ENCODE peak calls at places on chromosomes 16 and 17, in nine cellular contexts. One of them, this sample, is unnamed.

GRCh38 chr17:71184716-71185115 is 936.1 kb upstream of the SOX9 start:
- DNase-seq in tibial nerve: no peak
- DNase-seq in heart left ventricle: peak; percentile 36
- DNase-seq in naive thymus-derived CD4-positive, alpha-beta T cell: no peak
- DNase-seq in transverse colon: no peak
- DNase-seq in mesendoderm: no peak
- DNase-seq in uterus: no peak
- DNase-seq in heart right ventricle: no peak
- DNase-seq in GM12878: no peak
- DNase-seq in this sample: no peak

GRCh38 chr17:63120406-63120805 is 154.4 kb downstream of the TANC2 start:
- DNase-seq in tibial nerve: no peak
- DNase-seq in heart left ventricle: no peak
- DNase-seq in naive thymus-derived CD4-positive, alpha-beta T cell: no peak
- DNase-seq in transverse colon: no peak
- DNase-seq in mesendoderm: peak; percentile 12
- DNase-seq in uterus: no peak
- DNase-seq in heart right ventricle: no peak
- DNase-seq in GM12878: no peak
- DNase-seq in this sample: peak; percentile 20

GRCh38 chr17:4304417-4305027 is 40.7 kb upstream of the ANKFY1 start:
- DNase-seq in tibial nerve: no peak
- DNase-seq in heart left ventricle: peak; percentile 32
- DNase-seq in naive thymus-derived CD4-positive, alpha-beta T cell: peak; percentile 53
- DNase-seq in transverse colon: peak; percentile 46
- DNase-seq in mesendoderm: peak; percentile 52
- DNase-seq in uterus: peak; percentile 24
- DNase-seq in heart right ventricle: no peak
- DNase-seq in GM12878: no peak
- DNase-seq in this sample: peak; percentile 57

GRCh38 chr17:20073056-20073979 is 64.2 kb downstream of the SPECC1 start:
- DNase-seq in tibial nerve: peak; percentile 53
- DNase-seq in heart left ventricle: peak; percentile 78
- DNase-seq in naive thymus-derived CD4-positive, alpha-beta T cell: peak; percentile 25
- DNase-seq in transverse colon: peak; percentile 38
- DNase-seq in mesendoderm: no peak
- DNase-seq in uterus: peak; percentile 41
- DNase-seq in heart right ventricle: peak; percentile 64
- DNase-seq in GM12878: no peak
- DNase-seq in this sample: no peak

GRCh38 chr17:3656353-3656752 is 12.0 kb downstream of the TAX1BP3 start:
- DNase-seq in tibial nerve: no peak
- DNase-seq in heart left ventricle: no peak
- DNase-seq in naive thymus-derived CD4-positive, alpha-beta T cell: no peak
- DNase-seq in transverse colon: no peak
- DNase-seq in mesendoderm: no peak
- DNase-seq in uterus: no peak
- DNase-seq in heart right ventricle: no peak
- DNase-seq in GM12878: no peak
- DNase-seq in this sample: no peak

GRCh38 chr17:39014044-39014794 is 47.0 kb upstream of the FBXO47 start:
- DNase-seq in tibial nerve: no peak
- DNase-seq in heart left ventricle: no peak
- DNase-seq in naive thymus-derived CD4-positive, alpha-beta T cell: no peak
- DNase-seq in transverse colon: no peak
- DNase-seq in mesendoderm: peak; percentile 44
- DNase-seq in uterus: peak; percentile 31
- DNase-seq in heart right ventricle: no peak
- DNase-seq in GM12878: no peak
- DNase-seq in this sample: no peak

GRCh38 chr17:69418535-69418934 is 4.0 kb downstream of the MAP2K6 start:
- DNase-seq in tibial nerve: no peak
- DNase-seq in heart left ventricle: no peak
- DNase-seq in naive thymus-derived CD4-positive, alpha-beta T cell: no peak
- DNase-seq in transverse colon: no peak
- DNase-seq in mesendoderm: no peak
- DNase-seq in uterus: no peak
- DNase-seq in heart right ventricle: no peak
- DNase-seq in GM12878: no peak
- DNase-seq in this sample: no peak

GRCh38 chr17:2592974-2593845 is at the start of gene PAFAH1B1:
- DNase-seq in tibial nerve: peak; percentile 84
- DNase-seq in heart left ventricle: peak; percentile 94
- DNase-seq in naive thymus-derived CD4-positive, alpha-beta T cell: peak; percentile 97
- DNase-seq in transverse colon: peak; percentile 93
- DNase-seq in mesendoderm: peak; percentile 96
- DNase-seq in uterus: peak; percentile 93
- DNase-seq in heart right ventricle: peak; percentile 94
- DNase-seq in GM12878: peak; percentile 24
- DNase-seq in this sample: peak; percentile 89

GRCh38 chr17:76074390-76075363 is at the start of gene GALR2:
- DNase-seq in tibial nerve: no peak
- DNase-seq in heart left ventricle: no peak
- DNase-seq in naive thymus-derived CD4-positive, alpha-beta T cell: no peak
- DNase-seq in transverse colon: no peak
- DNase-seq in mesendoderm: no peak
- DNase-seq in uterus: no peak
- DNase-seq in heart right ventricle: no peak
- DNase-seq in GM12878: no peak
- DNase-seq in this sample: no peak

GRCh38 chr17:76077582-76078110 is 1.3 kb upstream of the ZACN start:
- DNase-seq in tibial nerve: no peak
- DNase-seq in heart left ventricle: no peak
- DNase-seq in naive thymus-derived CD4-positive, alpha-beta T cell: no peak
- DNase-seq in transverse colon: no peak
- DNase-seq in mesendoderm: no peak
- DNase-seq in uterus: no peak
- DNase-seq in heart right ventricle: no peak
- DNase-seq in GM12878: no peak
- DNase-seq in this sample: peak; percentile 51

GRCh38 chr17:76076100-76076764 is 1.7 kb downstream of the GALR2 start:
- DNase-seq in tibial nerve: no peak
- DNase-seq in heart left ventricle: no peak
- DNase-seq in naive thymus-derived CD4-positive, alpha-beta T cell: no peak
- DNase-seq in transverse colon: no peak
- DNase-seq in mesendoderm: no peak
- DNase-seq in uterus: no peak
- DNase-seq in heart right ventricle: no peak
- DNase-seq in GM12878: no peak
- DNase-seq in this sample: no peak

GRCh38 chr17:76076765-76077581 is 2.0 kb upstream of the ZACN start:
- DNase-seq in tibial nerve: no peak
- DNase-seq in heart left ventricle: no peak
- DNase-seq in naive thymus-derived CD4-positive, alpha-beta T cell: peak; percentile 82
- DNase-seq in transverse colon: no peak
- DNase-seq in mesendoderm: no peak
- DNase-seq in uterus: no peak
- DNase-seq in heart right ventricle: no peak
- DNase-seq in GM12878: no peak
- DNase-seq in this sample: no peak

DNA sequence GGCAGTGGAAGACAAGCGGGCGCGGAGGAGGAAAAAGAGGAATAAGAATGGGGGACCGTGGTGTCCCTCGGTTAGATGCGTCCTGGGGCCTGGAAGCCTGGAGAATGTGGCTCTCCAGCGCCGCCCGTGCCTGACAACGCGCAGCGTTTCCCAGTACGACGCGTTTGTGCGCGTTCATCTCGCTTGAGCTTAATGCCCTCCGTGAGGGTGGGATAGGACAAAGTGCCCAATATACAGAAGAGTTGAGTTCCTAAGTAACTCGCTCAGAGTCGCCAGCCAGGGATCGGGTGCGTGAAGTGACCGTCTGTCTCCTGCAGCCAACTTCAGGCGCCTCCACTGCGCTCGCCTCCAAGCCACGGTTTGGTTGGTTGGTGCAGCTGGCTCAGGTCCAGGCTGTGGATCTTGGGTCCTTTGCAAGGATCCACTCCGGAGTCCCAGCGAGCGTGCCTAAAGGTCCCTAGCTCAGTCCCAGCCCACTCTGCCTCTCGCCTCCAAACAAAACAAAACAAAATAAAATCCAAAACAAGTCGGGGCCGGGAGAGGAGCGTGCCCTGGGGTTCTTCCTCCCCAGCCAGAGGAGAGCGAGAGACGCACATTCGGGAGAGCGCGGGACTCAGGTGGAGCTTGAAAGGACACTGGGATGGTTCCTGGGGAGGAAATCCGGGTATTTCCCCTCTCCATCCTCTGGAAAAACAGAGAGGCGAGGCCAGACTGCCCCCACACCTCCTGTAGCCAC is 951 bp downstream of the GALR2 start:
- DNase-seq in tibial nerve: no peak
- DNase-seq in heart left ventricle: no peak
- DNase-seq in naive thymus-derived CD4-positive, alpha-beta T cell: no peak
- DNase-seq in transverse colon: no peak
- DNase-seq in mesendoderm: peak; percentile 57
- DNase-seq in uterus: no peak
- DNase-seq in heart right ventricle: no peak
- DNase-seq in GM12878: no peak
- DNase-seq in this sample: no peak
- H3K27me3 ChIP-seq in tibial nerve: peaks cover 63% of the 10 kb centered on the region
- H3K27me3 ChIP-seq in heart left ventricle: peaks cover 47% of the 10 kb centered on the region
- H3K27me3 ChIP-seq in naive thymus-derived CD4-positive, alpha-beta T cell: peaks cover 14% of the 10 kb centered on the region
- H3K27me3 ChIP-seq in transverse colon: peaks cover 71% of the 10 kb centered on the region
- H3K27me3 ChIP-seq in mesendoderm: peaks cover 44% of the 10 kb centered on the region
- H3K27me3 ChIP-seq in uterus: peaks cover 46% of the 10 kb centered on the region
- H3K27me3 ChIP-seq in heart right ventricle: peaks cover 62% of the 10 kb centered on the region
- H3K27me3 ChIP-seq in GM12878: peaks cover 26% of the 10 kb centered on the region
- H3K27me3 ChIP-seq in this sample: peaks cover 4% of the 10 kb centered on the region

GRCh38 chr16:66042341-66042740 is 324.1 kb upstream of the CDH5 start:
- DNase-seq in tibial nerve: no peak
- DNase-seq in heart left ventricle: no peak
- DNase-seq in naive thymus-derived CD4-positive, alpha-beta T cell: no peak
- DNase-seq in transverse colon: no peak
- DNase-seq in mesendoderm: no peak
- DNase-seq in uterus: no peak
- DNase-seq in heart right ventricle: no peak
- DNase-seq in GM12878: no peak
- DNase-seq in this sample: no peak

GRCh38 chr16:66043326-66043725 is 323.2 kb upstream of the CDH5 start:
- DNase-seq in tibial nerve: no peak
- DNase-seq in heart left ventricle: no peak
- DNase-seq in naive thymus-derived CD4-positive, alpha-beta T cell: no peak
- DNase-seq in transverse colon: no peak
- DNase-seq in mesendoderm: no peak
- DNase-seq in uterus: no peak
- DNase-seq in heart right ventricle: no peak
- DNase-seq in GM12878: no peak
- DNase-seq in this sample: no peak

GRCh38 chr16:66044089-66044488 is 322.4 kb upstream of the CDH5 start:
- DNase-seq in tibial nerve: no peak
- DNase-seq in heart left ventricle: no peak
- DNase-seq in naive thymus-derived CD4-positive, alpha-beta T cell: no peak
- DNase-seq in transverse colon: no peak
- DNase-seq in mesendoderm: no peak
- DNase-seq in uterus: no peak
- DNase-seq in heart right ventricle: no peak
- DNase-seq in GM12878: no peak
- DNase-seq in this sample: peak; percentile 75

GRCh38 chr16:66045626-66046025 is 320.9 kb upstream of the CDH5 start:
- DNase-seq in tibial nerve: no peak
- DNase-seq in heart left ventricle: no peak
- DNase-seq in naive thymus-derived CD4-positive, alpha-beta T cell: no peak
- DNase-seq in transverse colon: no peak
- DNase-seq in mesendoderm: no peak
- DNase-seq in uterus: no peak
- DNase-seq in heart right ventricle: no peak
- DNase-seq in GM12878: no peak
- DNase-seq in this sample: no peak

GRCh38 chr16:66044616-66045015 is 321.9 kb upstream of the CDH5 start:
- DNase-seq in tibial nerve: no peak
- DNase-seq in heart left ventricle: no peak
- DNase-seq in naive thymus-derived CD4-positive, alpha-beta T cell: no peak
- DNase-seq in transverse colon: no peak
- DNase-seq in mesendoderm: no peak
- DNase-seq in uterus: no peak
- DNase-seq in heart right ventricle: no peak
- DNase-seq in GM12878: no peak
- DNase-seq in this sample: no peak
- H3K36me3 ChIP-seq in tibial nerve: no peaks in the 10 kb centered on the region
- H3K36me3 ChIP-seq in heart left ventricle: no peaks in the 10 kb centered on the region
- H3K36me3 ChIP-seq in naive thymus-derived CD4-positive, alpha-beta T cell: no peaks in the 10 kb centered on the region
- H3K36me3 ChIP-seq in transverse colon: no peaks in the 10 kb centered on the region
- H3K36me3 ChIP-seq in mesendoderm: no peaks in the 10 kb centered on the region
- H3K36me3 ChIP-seq in uterus: no peaks in the 10 kb centered on the region
- H3K36me3 ChIP-seq in heart right ventricle: no peaks in the 10 kb centered on the region
- H3K36me3 ChIP-seq in GM12878: no peaks in the 10 kb centered on the region
- H3K36me3 ChIP-seq in this sample: no peaks in the 10 kb centered on the region

GRCh38 chr17:61475726-61476125 is 23.5 kb downstream of the TBX4 start:
- DNase-seq in tibial nerve: no peak
- DNase-seq in heart left ventricle: no peak
- DNase-seq in naive thymus-derived CD4-positive, alpha-beta T cell: no peak
- DNase-seq in transverse colon: no peak
- DNase-seq in mesendoderm: no peak
- DNase-seq in uterus: no peak
- DNase-seq in heart right ventricle: no peak
- DNase-seq in GM12878: no peak
- DNase-seq in this sample: no peak
- H3K4me1 ChIP-seq in tibial nerve: no peaks in the 10 kb centered on the region
- H3K4me1 ChIP-seq in heart left ventricle: no peaks in the 10 kb centered on the region
- H3K4me1 ChIP-seq in naive thymus-derived CD4-positive, alpha-beta T cell: no peaks in the 10 kb centered on the region
- H3K4me1 ChIP-seq in transverse colon: no peaks in the 10 kb centered on the region
- H3K4me1 ChIP-seq in mesendoderm: no peaks in the 10 kb centered on the region
- H3K4me1 ChIP-seq in uterus: no peaks in the 10 kb centered on the region
- H3K4me1 ChIP-seq in heart right ventricle: no peaks in the 10 kb centered on the region
- H3K4me1 ChIP-seq in GM12878: no peaks in the 10 kb centered on the region
- H3K4me1 ChIP-seq in this sample: peaks cover 5% of the 10 kb centered on the region

GRCh38 chr17:49926886-49927285 is 42.1 kb upstream of the DLX4 start:
- DNase-seq in tibial nerve: no peak
- DNase-seq in heart left ventricle: peak; percentile 77
- DNase-seq in naive thymus-derived CD4-positive, alpha-beta T cell: no peak
- DNase-seq in transverse colon: no peak
- DNase-seq in mesendoderm: no peak
- DNase-seq in uterus: peak; percentile 53
- DNase-seq in heart right ventricle: peak; percentile 75
- DNase-seq in GM12878: no peak
- DNase-seq in this sample: no peak

GRCh38 chr17:49930880-49931279 is 38.1 kb upstream of the DLX4 start:
- DNase-seq in tibial nerve: no peak
- DNase-seq in heart left ventricle: no peak
- DNase-seq in naive thymus-derived CD4-positive, alpha-beta T cell: no peak
- DNase-seq in transverse colon: no peak
- DNase-seq in mesendoderm: no peak
- DNase-seq in uterus: no peak
- DNase-seq in heart right ventricle: no peak
- DNase-seq in GM12878: no peak
- DNase-seq in this sample: no peak

GRCh38 chr17:49928126-49928800 is 40.7 kb upstream of the DLX4 start:
- DNase-seq in tibial nerve: no peak
- DNase-seq in heart left ventricle: no peak
- DNase-seq in naive thymus-derived CD4-positive, alpha-beta T cell: no peak
- DNase-seq in transverse colon: no peak
- DNase-seq in mesendoderm: no peak
- DNase-seq in uterus: no peak
- DNase-seq in heart right ventricle: no peak
- DNase-seq in GM12878: no peak
- DNase-seq in this sample: no peak

GRCh38 chr17:49931416-49931815 is 37.6 kb upstream of the DLX4 start:
- DNase-seq in tibial nerve: no peak
- DNase-seq in heart left ventricle: no peak
- DNase-seq in naive thymus-derived CD4-positive, alpha-beta T cell: no peak
- DNase-seq in transverse colon: no peak
- DNase-seq in mesendoderm: no peak
- DNase-seq in uterus: no peak
- DNase-seq in heart right ventricle: no peak
- DNase-seq in GM12878: no peak
- DNase-seq in this sample: no peak

GRCh38 chr17:49928826-49929475 is 40.0 kb upstream of the DLX4 start:
- DNase-seq in tibial nerve: no peak
- DNase-seq in heart left ventricle: no peak
- DNase-seq in naive thymus-derived CD4-positive, alpha-beta T cell: no peak
- DNase-seq in transverse colon: no peak
- DNase-seq in mesendoderm: peak; percentile 74
- DNase-seq in uterus: no peak
- DNase-seq in heart right ventricle: no peak
- DNase-seq in GM12878: no peak
- DNase-seq in this sample: peak; percentile 60
- H3K27me3 ChIP-seq in tibial nerve: peaks cover 63% of the 10 kb centered on the region
- H3K27me3 ChIP-seq in heart left ventricle: no peaks in the 10 kb centered on the region
- H3K27me3 ChIP-seq in naive thymus-derived CD4-positive, alpha-beta T cell: no peaks in the 10 kb centered on the region
- H3K27me3 ChIP-seq in transverse colon: peaks cover 59% of the 10 kb centered on the region
- H3K27me3 ChIP-seq in mesendoderm: no peaks in the 10 kb centered on the region
- H3K27me3 ChIP-seq in uterus: no peaks in the 10 kb centered on the region
- H3K27me3 ChIP-seq in heart right ventricle: peaks cover 20% of the 10 kb centered on the region
- H3K27me3 ChIP-seq in GM12878: peaks cover 6% of the 10 kb centered on the region
- H3K27me3 ChIP-seq in this sample: no peaks in the 10 kb centered on the region